ENCODE peak calls at places on chromosomes 1 and 21, in six cellular contexts. B is CD4-positive, CD25-positive, alpha-beta regulatory T cell; T is fibroblast of lung; A is mammary epithelial cell; K is body of pancreas; W is transverse colon. E is an unnamed sample.

GRCh38 chr1:67724928-67725560 is 40.0 kb downstream of the GADD45A start:
- DNase-seq in B (no peak), T (peak; percentile 86), A (peak; percentile 85), K (peak; percentile 34), W (no peak), E (peak; percentile 13)

GRCh38 chr1:175073633-175074032 is 6.0 kb downstream of the TNN start:
- DNase-seq in B (no peak), T (no peak), A (no peak), K (no peak), W (no peak), E (no peak)

GRCh38 chr1:58395355-58395754 is 151.2 kb downstream of the OMA1 start:
- DNase-seq in B (no peak), T (peak; percentile 85), A (peak; percentile 72), K (no peak), W (no peak), E (no peak)

GRCh38 chr1:41239988-41240610 is 2.0 kb downstream of the SCMH1 start:
- DNase-seq in B (no peak), T (peak; percentile 78), A (peak; percentile 59), K (peak; percentile 19), W (no peak), E (no peak)

GRCh38 chr1:109255673-109256072 is 6.3 kb downstream of the CELSR2 start:
- DNase-seq in B (no peak), T (no peak), A (no peak), K (no peak), W (no peak), E (no peak)

GRCh38 chr1:60108223-60108622 is 34.7 kb upstream of the C1orf87 start:
- DNase-seq in B (no peak), T (peak; percentile 8), A (no peak), K (no peak), W (no peak), E (no peak)

GRCh38 chr1:98331718-98332311 is 329.7 kb upstream of the SNX7 start:
- DNase-seq in B (no peak), T (no peak), A (no peak), K (no peak), W (no peak), E (no peak)

GRCh38 chr1:160798439-160798838 is 2.5 kb downstream of the LY9 start:
- DNase-seq in B (no peak), T (no peak), A (no peak), K (no peak), W (no peak), E (no peak)

GRCh38 chr1:227356582-227357228 is 38.4 kb upstream of the CDC42BPA start:
- DNase-seq in B (no peak), T (no peak), A (peak; percentile 64), K (peak; percentile 38), W (peak; percentile 21), E (peak; percentile 48)

GRCh38 chr1:15617874-15618684 is 821 bp downstream of the DDI2 start:
- DNase-seq in B (no peak), T (no peak), A (peak; percentile 74), K (peak; percentile 45), W (peak; percentile 53), E (peak; percentile 63)

GRCh38 chr1:15620890-15621682 is 3.8 kb downstream of the DDI2 start:
- DNase-seq in B (no peak), T (no peak), A (no peak), K (no peak), W (no peak), E (no peak)

GRCh38 chr1:15618685-15619525 is 1.6 kb downstream of the DDI2 start:
- DNase-seq in B (no peak), T (peak; percentile 94), A (peak; percentile 34), K (peak; percentile 56), W (no peak), E (no peak)

GRCh38 chr1:15621975-15622374 is 4.7 kb downstream of the DDI2 start:
- DNase-seq in B (no peak), T (peak; percentile 63), A (no peak), K (no peak), W (no peak), E (no peak)

DNA sequence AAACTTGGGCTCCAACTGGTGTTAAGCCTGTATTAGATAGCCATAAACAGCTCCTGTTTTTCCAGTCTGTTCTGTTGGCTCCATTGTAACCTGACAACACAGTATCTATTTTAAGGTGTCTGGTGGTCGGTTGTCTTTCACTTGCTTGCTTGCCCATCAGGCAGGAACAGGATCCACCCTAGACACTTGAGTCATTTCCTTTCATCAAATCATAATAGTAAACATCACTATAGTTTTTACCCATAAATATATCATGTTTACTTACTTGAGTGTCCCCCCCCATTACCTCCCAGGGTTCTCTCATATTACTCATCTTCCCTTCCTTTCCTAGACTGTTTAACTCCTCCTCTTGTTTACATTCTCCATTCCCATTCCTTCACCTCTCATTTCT is 2.9 kb downstream of the DDI2 start:
- DNase-seq in B (no peak), T (no peak), A (peak; percentile 38), K (no peak), W (no peak), E (no peak)
- H3K4me3 ChIP-seq in B (peak overlapping the region; percentile 69), T (no peak overlapping the region), A (no peak overlapping the region), K (no peak overlapping the region), W (no peak overlapping the region), E (peak overlapping the region; percentile 2)

GRCh38 chr21:44301961-44302406 is 2.1 kb downstream of the PFKL start:
- DNase-seq in B (no peak), T (no peak), A (no peak), K (no peak), W (peak; percentile 43), E (no peak)

GRCh38 chr21:44299085-44299457 is 782 bp upstream of the PFKL start:
- DNase-seq in B (no peak), T (peak; percentile 34), A (no peak), K (no peak), W (no peak), E (no peak)

GRCh38 chr21:44299458-44300261 is at the start of gene PFKL:
- DNase-seq in B (peak; percentile 50), T (peak; percentile 54), A (peak; percentile 66), K (peak; percentile 67), W (peak; percentile 83), E (peak; percentile 79)

GRCh38 chr21:44301093-44301492 is 1.2 kb downstream of the PFKL start:
- DNase-seq in B (no peak), T (no peak), A (no peak), K (no peak), W (no peak), E (no peak)

DNA sequence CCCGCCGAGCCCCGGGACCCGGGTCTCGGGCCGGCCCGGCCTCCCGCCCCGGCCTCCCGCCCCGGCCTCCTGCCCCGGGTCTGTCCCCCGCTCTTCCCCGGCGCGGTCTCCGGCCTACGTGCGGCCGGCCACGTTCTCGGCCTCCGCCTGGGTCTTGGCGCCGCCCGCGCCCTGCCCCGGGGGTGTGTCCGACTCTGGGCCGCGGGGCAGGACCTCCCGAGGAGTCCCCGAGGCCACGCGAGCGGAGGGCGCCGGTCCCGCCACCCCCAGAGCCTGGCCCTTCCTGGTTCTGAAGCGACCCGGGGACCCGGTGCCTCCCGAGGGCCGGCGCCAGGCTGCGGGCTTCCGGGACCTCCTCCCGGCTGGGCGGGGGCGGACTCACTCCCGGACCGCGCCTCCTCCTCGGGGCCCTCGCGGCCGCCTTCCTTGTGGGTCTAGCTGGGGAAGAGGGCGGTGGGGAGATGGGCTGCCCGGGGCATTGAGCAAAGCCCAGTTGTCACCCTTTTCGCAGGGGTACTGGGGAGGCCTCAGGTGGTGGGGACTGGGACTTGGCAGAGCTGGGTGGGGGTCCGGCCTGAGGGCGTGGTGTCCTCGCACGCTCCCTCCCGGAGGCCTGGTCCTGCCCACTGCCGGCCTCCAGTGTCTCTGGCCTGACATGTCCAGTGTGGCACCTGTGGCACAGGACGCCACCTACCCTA is 558 bp downstream of the PFKL start:
- DNase-seq in B (peak; percentile 63), T (peak; percentile 24), A (peak; percentile 60), K (peak; percentile 75), W (peak; percentile 87), E (peak; percentile 16)
- H3K4me1 ChIP-seq in B (peaks cover 73% of the 10 kb centered on the region), T (peaks cover 5% of the 10 kb centered on the region), A (peaks cover 23% of the 10 kb centered on the region), K (peaks cover 61% of the 10 kb centered on the region), W (peaks cover 61% of the 10 kb centered on the region), E (peaks cover 6% of the 10 kb centered on the region)

DNA sequence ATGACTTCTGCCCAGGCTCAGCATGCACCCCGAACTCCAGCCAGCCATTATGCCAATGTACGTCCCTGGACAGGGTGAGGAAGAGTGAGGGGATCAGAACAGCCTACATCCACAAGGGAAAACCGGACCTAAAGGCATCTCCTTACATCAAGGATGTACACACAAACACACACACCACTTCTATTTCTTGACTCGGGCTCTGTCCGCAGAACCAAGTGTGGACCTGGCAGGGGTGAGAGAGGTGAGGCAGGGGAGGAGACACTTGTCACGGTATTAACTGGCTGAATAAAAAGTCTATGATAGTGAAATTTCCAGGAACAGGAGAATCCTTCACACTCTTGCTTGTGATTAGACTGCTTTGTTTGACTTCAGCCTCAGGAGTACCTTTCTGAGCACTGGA is 2.3 kb downstream of the LMOD1 start:
- DNase-seq in B (no peak), T (no peak), A (no peak), K (no peak), W (no peak), E (no peak)
- H3K27me3 ChIP-seq in B (peaks cover 36% of the 10 kb centered on the region), T (no peaks in the 10 kb centered on the region), A (no peaks in the 10 kb centered on the region), K (no peaks in the 10 kb centered on the region), W (peaks cover 32% of the 10 kb centered on the region), E (no peaks in the 10 kb centered on the region)

GRCh38 chr1:209652873-209653401 is 712 bp upstream of the LAMB3 start:
- DNase-seq in B (no peak), T (peak; percentile 39), A (peak; percentile 100), K (peak; percentile 99), W (peak; percentile 93), E (no peak)
- H3K4me3 ChIP-seq in B (no peak overlapping the region), T (no peak overlapping the region), A (peak overlapping the region; percentile 71), K (no peak overlapping the region), W (peak overlapping the region; percentile 31), E (no peak overlapping the region)

GRCh38 chr1:12173631-12174121 is 6.9 kb downstream of the TNFRSF1B start:
- DNase-seq in B (peak; percentile 96), T (no peak), A (no peak), K (peak; percentile 40), W (peak; percentile 82), E (no peak)

GRCh38 chr1:12177156-12177998 is 10.6 kb downstream of the TNFRSF1B start:
- DNase-seq in B (peak; percentile 42), T (no peak), A (no peak), K (no peak), W (no peak), E (no peak)

GRCh38 chr1:12176298-12177118 is 9.7 kb downstream of the TNFRSF1B start:
- DNase-seq in B (no peak), T (no peak), A (no peak), K (no peak), W (no peak), E (no peak)

GRCh38 chr1:12174789-12175455 is 8.1 kb downstream of the TNFRSF1B start:
- DNase-seq in B (no peak), T (no peak), A (no peak), K (peak; percentile 39), W (no peak), E (no peak)

GRCh38 chr1:12175456-12175797 is 8.6 kb downstream of the TNFRSF1B start:
- DNase-seq in B (no peak), T (no peak), A (no peak), K (no peak), W (no peak), E (no peak)
- H3K4me1 ChIP-seq in B (peaks cover 99% of the 10 kb centered on the region), T (peaks cover 41% of the 10 kb centered on the region), A (peaks cover 5% of the 10 kb centered on the region), K (peaks cover 12% of the 10 kb centered on the region), W (peaks cover 32% of the 10 kb centered on the region), E (no peaks in the 10 kb centered on the region)

E was measured in HAP-1.